ENCODE peak calls at places on chromosomes 5 and 9, in four cellular contexts. S is H7; I is H9; J is activated CD4-positive, alpha-beta memory T cell treated with anti-CD3 and anti-CD28 coated beads, Interleukin-2, amount 10 ng/mL, durations not matched to agents 7 days and 5 days. N is an unnamed sample.

GRCh38 chr9:127664678-127665507 is 41.9 kb upstream of the CFAP157 start:
- DNase-seq in S (no peak), I (no peak), J (no peak), N (no peak)

GRCh38 chr5:127910307-127910956 is 173.1 kb upstream of the SLC12A2 start:
- DNase-seq in S (no peak), I (no peak), J (no peak), N (no peak)

GRCh38 chr5:61626639-61627282 is 294.7 kb downstream of the ZSWIM6 start:
- DNase-seq in S (no peak), I (no peak), J (no peak), N (no peak)

GRCh38 chr9:3441197-3441816 is 84.5 kb downstream of the RFX3 start:
- DNase-seq in S (no peak), I (peak), J (peak), N (peak)

GRCh38 chr5:171757853-171758535 is 27.6 kb upstream of the SMIM23 start:
- DNase-seq in S (no peak), I (no peak), J (no peak), N (no peak)

GRCh38 chr5:38640012-38640395 is 83.6 kb upstream of the LIFR start:
- DNase-seq in S (no peak), I (no peak), J (no peak), N (peak)

GRCh38 chr5:128084228-128085167 is 932 bp downstream of the SLC12A2 start:
- DNase-seq in S (peak), I (peak), J (peak), N (no peak)

GRCh38 chr5:93076096-93076495 is 504.9 kb downstream of the NR2F1-AS1 start:
- DNase-seq in S (no peak), I (no peak), J (no peak), N (no peak)

GRCh38 chr5:34042302-34042701 is 711 bp downstream of the C1QTNF3 start:
- DNase-seq in S (no peak), I (no peak), J (no peak), N (no peak)

GRCh38 chr5:10760976-10761841 is at the start of gene DAP:
- DNase-seq in S (peak), I (peak), J (peak), N (no peak)